ENCODE peak calls at places on chromosomes 6 and 20, in eight cellular contexts. Z is esophagus muscularis mucosa, F is GM12892, R is transverse colon, K is H1, G is stomach, H is upper lobe of left lung, X is GM12878. Q is an unnamed sample.

GRCh38 chr6:22891930-22892329 is 322.6 kb downstream of the HDGFL1 start:
- DNase-seq in K (no peak), G (no peak), H (no peak), Z (no peak), F (no peak), X (no peak), R (no peak), Q (no peak)

GRCh38 chr6:64289946-64290345 is 654.3 kb downstream of the PHF3 start:
- DNase-seq in H (no peak), X (no peak), K (no peak), F (no peak), Z (no peak), G (no peak), R (no peak), Q (no peak)

GRCh38 chr20:2295886-2296544 is at the start of gene TGM3:
- DNase-seq in K (no peak), F (no peak), X (no peak), R (no peak), H (no peak), Z (no peak), G (no peak), Q (no peak)

GRCh38 chr6:121319112-121319553 is 15.1 kb downstream of the TBC1D32 start:
- DNase-seq in Z (no peak), G (no peak), X (no peak), F (no peak), R (no peak), K (peak), H (no peak), Q (no peak)

GRCh38 chr6:63671098-63671754 is 35.6 kb downstream of the PHF3 start:
- DNase-seq in G (no peak), K (no peak), Z (no peak), F (no peak), X (no peak), R (no peak), H (no peak), Q (no peak)

GRCh38 chr6:98847767-98848538 is 13.6 kb downstream of the POU3F2 start:
- DNase-seq in G (no peak), K (no peak), F (no peak), X (no peak), Z (no peak), H (no peak), R (no peak), Q (no peak)

GRCh38 chr20:49882171-49882970 is 33.0 kb downstream of the SPATA2 start:
- DNase-seq in F (no peak), H (no peak), R (no peak), G (peak), X (no peak), Z (no peak), K (no peak), Q (no peak)

GRCh38 chr6:142842423-142843261 is 102.3 kb downstream of the HIVEP2 start:
- DNase-seq in Z (no peak), H (no peak), K (no peak), G (no peak), R (no peak), X (peak), F (no peak), Q (no peak)

GRCh38 chr6:138162104-138162946 is 586 bp downstream of the ARFGEF3 start:
- DNase-seq in F (peak), G (peak), K (peak), H (peak), X (no peak), Z (no peak), R (peak), Q (no peak)

DNA sequence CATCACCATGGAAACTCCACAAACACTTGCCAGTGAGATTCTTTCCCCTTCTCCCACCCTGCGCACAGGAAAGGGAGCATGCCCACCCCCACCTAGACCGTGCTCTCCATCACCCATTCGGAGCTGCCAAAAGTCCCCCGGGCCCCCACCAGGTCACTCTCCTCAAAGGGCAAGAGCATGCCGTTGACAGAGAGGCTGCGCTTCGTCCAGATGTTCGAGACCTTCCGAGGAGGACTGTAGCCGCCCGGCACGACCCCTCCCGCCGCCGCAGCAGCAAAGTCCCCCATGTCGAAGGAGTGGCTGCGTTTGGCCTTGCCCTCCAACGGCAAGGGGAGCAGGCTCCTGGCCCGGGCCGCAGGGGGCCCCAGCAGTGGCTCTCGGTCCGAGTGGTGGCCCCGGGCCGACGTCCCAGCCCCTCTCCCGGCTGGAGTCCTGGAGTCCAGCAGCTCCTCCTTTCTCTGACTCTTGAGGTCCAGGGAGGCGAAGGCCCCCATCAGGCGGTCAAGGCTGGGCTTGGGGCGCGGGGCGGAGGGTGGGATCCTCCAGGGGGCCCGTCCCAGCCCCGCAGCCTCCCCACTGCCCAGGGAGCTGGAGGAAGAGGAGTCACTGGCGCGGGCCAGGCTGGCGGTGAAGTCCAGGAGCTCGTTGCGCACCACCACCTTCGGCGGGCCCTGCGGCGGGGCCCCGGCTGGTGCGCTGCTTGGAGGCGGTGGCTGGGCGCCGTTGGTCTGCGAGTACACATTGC is 195.1 kb downstream of the LRFN2 start:
- DNase-seq in Z (peak), R (no peak), X (no peak), K (peak), F (no peak), G (no peak), H (no peak), Q (peak)
- TF ChIP-seq POLR2AphosphoS5 in Z (no peak), R (no peak), X (no peak), K (no peak), F (no peak), G (no peak), H (no peak), Q (no peak)

DNA sequence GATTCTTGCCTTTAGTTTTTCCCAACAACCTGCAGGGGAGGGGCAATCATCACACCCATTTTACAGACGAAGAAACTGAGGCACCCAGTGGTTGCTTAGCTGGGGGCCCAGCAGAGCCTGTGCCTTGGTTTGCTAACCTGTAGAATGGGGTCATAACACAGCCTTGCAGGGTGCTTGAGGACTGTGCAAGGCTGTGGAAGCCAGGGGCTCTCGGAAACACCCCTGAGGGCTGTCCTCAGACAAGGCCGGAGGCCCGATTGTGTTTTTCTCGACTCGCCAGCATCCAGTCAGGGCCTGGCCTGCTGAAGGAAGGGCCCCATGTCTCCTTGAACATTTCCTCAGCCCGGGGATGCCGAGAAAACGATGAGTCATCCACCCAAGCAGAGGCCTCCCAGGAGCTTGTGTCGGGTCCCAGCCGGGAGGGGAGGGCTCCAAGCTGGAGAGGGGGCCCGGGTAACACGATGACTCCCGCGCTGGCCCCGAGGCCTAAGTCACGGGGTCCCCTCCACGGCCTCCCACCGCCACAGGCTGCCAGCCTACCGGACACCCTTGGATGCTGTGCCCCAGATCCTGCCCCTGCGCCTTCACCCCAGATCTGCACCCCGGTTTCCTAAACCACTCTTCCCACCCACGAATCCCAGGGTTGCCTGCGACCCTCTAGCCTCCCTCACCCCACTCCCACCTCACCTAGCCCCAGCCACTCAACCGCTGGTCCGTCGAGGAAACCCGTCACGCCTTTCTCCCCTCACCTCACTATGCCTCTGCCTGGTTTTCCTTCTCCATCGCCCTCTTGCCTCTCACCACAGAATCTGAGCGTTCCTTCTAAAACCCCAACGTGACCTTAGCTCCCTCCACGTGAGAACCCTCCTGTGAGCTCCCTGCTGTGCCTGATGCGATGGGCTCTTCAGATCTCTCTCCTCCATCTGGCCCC is 10.6 kb downstream of the NOL4L start:
- DNase-seq in H (peak), Z (no peak), K (no peak), R (no peak), X (no peak), F (no peak), G (no peak), Q (no peak)
- TF ChIP-seq POLR2A in H (no peak), Z (no peak), K (no peak), R (no peak), X (no peak), F (no peak), G (no peak), Q (no peak)

GRCh38 chr20:21159658-21160380 is 33.9 kb downstream of the KIZ start:
- DNase-seq in F (no peak), R (no peak), X (no peak), Z (no peak), H (no peak), K (no peak), G (no peak), Q (no peak)
- TF ChIP-seq POLR2AphosphoS5 in F (no peak), R (peak), X (no peak), Z (no peak), H (no peak), K (no peak), G (no peak), Q (no peak)

DNA sequence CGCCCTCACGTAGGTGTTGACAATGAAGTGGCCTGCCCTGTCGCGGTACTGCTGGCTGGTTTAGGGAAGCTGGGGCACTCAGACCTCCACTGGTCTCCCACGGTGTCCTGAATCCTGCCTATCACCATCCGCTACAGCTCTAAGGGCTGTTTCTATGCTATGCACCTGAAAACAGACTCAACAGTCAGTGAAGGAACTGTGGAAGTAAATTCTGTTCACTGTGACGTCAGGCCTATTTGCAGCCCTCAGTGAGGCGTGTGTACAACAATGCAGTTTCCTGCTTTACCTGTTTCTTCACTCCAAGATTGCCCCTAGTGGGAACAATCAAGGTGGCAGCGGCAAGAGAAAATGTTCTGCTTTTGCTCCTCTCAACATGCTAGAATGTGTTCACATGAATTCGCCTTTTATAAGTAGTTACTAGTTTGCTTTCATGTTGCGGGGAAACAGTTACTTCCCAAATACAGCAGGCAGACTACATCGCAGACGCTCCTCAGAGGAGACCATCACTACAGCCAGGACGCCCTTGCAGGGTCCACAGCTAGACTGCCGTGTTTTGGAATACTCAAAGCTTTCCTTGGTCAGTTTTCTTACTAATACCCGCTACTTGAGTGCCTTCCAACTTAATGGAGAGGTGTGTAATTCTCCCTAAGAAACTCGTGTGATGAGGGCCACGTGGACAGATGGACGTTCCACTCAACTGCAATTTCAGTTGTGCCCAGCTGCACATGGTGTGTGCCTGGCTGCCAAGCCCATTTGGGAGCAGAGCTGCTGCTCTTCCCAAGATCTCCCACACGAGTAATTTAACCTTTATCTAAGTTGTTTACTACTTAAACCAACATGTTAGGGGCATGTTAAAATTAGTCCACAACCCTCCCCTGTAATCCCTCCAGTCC is 25.4 kb downstream of the DIDO1 start:
- DNase-seq in K (no peak), H (no peak), G (peak), X (no peak), F (no peak), R (peak), Z (no peak), Q (no peak)
- TF ChIP-seq POLR2A in K (no peak), H (peak), G (no peak), X (peak), F (peak), R (no peak), Z (no peak), Q (no peak)

DNA sequence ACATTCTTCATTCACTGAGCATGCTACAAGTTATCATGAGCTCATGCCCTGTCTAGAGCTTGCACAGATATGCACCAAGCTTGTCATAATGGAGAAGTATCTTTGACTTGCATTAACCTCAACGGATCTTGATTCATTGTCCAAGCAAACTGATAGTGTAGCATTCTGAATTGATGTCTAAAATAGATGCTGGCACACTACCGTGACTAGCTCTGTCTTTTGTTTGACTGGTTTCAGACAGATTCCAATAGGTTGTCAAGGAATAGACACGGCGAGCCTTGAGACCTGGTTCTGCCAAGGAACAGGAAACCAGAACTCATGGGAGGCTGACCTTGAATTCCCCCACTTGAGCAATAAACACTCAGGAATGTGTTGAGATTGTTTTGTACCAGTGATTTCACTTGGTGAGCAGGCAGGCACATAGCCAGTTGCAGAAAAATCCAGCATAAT is 1153.1 kb upstream of the GJE1 start:
- DNase-seq in Z (no peak), R (no peak), K (no peak), H (peak), F (no peak), X (no peak), G (no peak), Q (no peak)
- TF ChIP-seq POLR2AphosphoS5 in Z (no peak), R (no peak), K (no peak), H (no peak), F (no peak), X (no peak), G (no peak), Q (no peak)

DNA sequence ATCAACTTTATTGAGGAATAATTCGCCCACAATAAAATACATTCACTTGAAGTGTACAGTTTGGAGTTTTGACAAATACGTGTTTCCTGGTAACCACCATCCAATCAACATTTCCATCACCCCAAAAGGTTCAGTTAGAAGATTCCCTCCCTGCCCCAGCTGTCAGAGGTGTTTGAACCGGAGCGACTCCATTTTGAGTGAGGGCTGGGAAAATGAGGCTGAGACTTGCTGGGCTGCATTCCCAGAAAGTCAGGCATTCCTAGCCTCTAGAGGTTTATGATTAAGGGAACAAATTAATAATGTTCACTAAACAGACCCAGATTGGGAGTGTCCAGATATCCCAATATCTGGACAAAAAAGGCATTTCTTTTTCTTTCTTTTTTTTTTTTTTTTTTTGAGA is 33.0 kb upstream of the BLCAP start:
- DNase-seq in X (no peak), K (no peak), Z (no peak), G (no peak), F (no peak), R (no peak), H (no peak), Q (no peak)
- TF ChIP-seq POLR2A in X (no peak), K (no peak), Z (no peak), G (no peak), F (no peak), R (no peak), H (no peak), Q (no peak)